ENCODE peak calls at places on chromosomes 3 and 15, in four cellular contexts. D is K562, Y is IMR-90, W is GM23248. N is an unnamed sample.

GRCh38 chr3:159882784-159883779 is 105.6 kb upstream of the IL12A start:
- DNase-seq in D (no peak), Y (peak), W (peak), N (no peak)

GRCh38 chr15:44775923-44776322 is 39.6 kb downstream of the TRIM69 start:
- DNase-seq in D (no peak), Y (no peak), W (peak), N (no peak)

GRCh38 chr3:100761951-100762350 is 52.7 kb downstream of the TFG start:
- DNase-seq in D (no peak), Y (no peak), W (no peak), N (no peak)

GRCh38 chr3:158773845-158774542 is 27.9 kb upstream of the MFSD1 start:
- DNase-seq in D (no peak), Y (peak), W (no peak), N (peak)

GRCh38 chr15:78075490-78076230 is 1.9 kb downstream of the TBC1D2B start:
- DNase-seq in D (no peak), Y (peak), W (peak), N (peak)

GRCh38 chr3:94115482-94115881 is 52.6 kb downstream of the NSUN3 start:
- DNase-seq in D (no peak), Y (peak), W (peak), N (no peak)

GRCh38 chr3:46893146-46893748 is 15.7 kb downstream of the PTH1R start:
- DNase-seq in D (no peak), Y (no peak), W (no peak), N (no peak)

GRCh38 chr15:77004189-77004588 is 9.3 kb downstream of the PSTPIP1 start:
- DNase-seq in D (no peak), Y (no peak), W (no peak), N (no peak)

GRCh38 chr15:20356444-20357138 is 185.0 kb downstream of the GOLGA6L6 start:
- DNase-seq in D (peak), Y (no peak), W (peak), N (peak)

GRCh38 chr3:108430540-108430939 is 79.9 kb downstream of the MYH15 start:
- DNase-seq in D (no peak), Y (no peak), W (no peak), N (no peak)

GRCh38 chr15:93478922-93479321 is 389.9 kb upstream of the RGMA start:
- DNase-seq in D (no peak), Y (no peak), W (no peak), N (no peak)

GRCh38 chr3:4351872-4352271 is 48.7 kb downstream of the SETMAR start:
- DNase-seq in D (no peak), Y (no peak), W (peak), N (no peak)

GRCh38 chr15:68994149-68994548 is 20.3 kb upstream of the NOX5 start:
- DNase-seq in D (no peak), Y (peak), W (peak), N (no peak)

GRCh38 chr3:118972974-118973373 is 61.7 kb downstream of the IGSF11 start:
- DNase-seq in D (no peak), Y (no peak), W (no peak), N (no peak)

GRCh38 chr3:119647177-119647576 is 13.2 kb downstream of the POPDC2 start:
- DNase-seq in D (no peak), Y (no peak), W (no peak), N (no peak)

GRCh38 chr3:9902372-9903237 is at the start of gene IL17RE:
- DNase-seq in D (peak), Y (no peak), W (no peak), N (no peak)

GRCh38 chr3:160869825-160870224 is 113.8 kb downstream of the PPM1L start:
- DNase-seq in D (no peak), Y (no peak), W (no peak), N (peak)

GRCh38 chr3:59081071-59081470 is 31.2 kb upstream of the CFAP20DC start:
- DNase-seq in D (no peak), Y (no peak), W (no peak), N (peak)

GRCh38 chr3:71523628-71524027 is 59.9 kb downstream of the FOXP1 start:
- DNase-seq in D (no peak), Y (no peak), W (no peak), N (no peak)

GRCh38 chr3:56101576-56101975 is 366.7 kb downstream of the ERC2 start:
- DNase-seq in D (no peak), Y (no peak), W (no peak), N (no peak)

GRCh38 chr3:102471491-102471890 is 36.7 kb downstream of the ZPLD1 start:
- DNase-seq in D (no peak), Y (no peak), W (no peak), N (no peak)

GRCh38 chr3:139339219-139339906 is 4.5 kb upstream of the MRPS22 start:
- DNase-seq in D (peak), Y (peak), W (peak), N (no peak)

GRCh38 chr3:151918253-151919029 is 45.0 kb downstream of the SUCNR1 start:
- DNase-seq in D (no peak), Y (peak), W (peak), N (peak)

GRCh38 chr3:2097641-2098191 is 950 bp upstream of the CNTN4 start:
- DNase-seq in D (no peak), Y (no peak), W (no peak), N (no peak)

GRCh38 chr15:47570451-47570850 is 146.9 kb upstream of the SEMA6D start:
- DNase-seq in D (no peak), Y (no peak), W (no peak), N (no peak)

GRCh38 chr15:97978408-97979130 is 18.1 kb downstream of the ARRDC4 start:
- DNase-seq in D (no peak), Y (no peak), W (peak), N (no peak)

DNA sequence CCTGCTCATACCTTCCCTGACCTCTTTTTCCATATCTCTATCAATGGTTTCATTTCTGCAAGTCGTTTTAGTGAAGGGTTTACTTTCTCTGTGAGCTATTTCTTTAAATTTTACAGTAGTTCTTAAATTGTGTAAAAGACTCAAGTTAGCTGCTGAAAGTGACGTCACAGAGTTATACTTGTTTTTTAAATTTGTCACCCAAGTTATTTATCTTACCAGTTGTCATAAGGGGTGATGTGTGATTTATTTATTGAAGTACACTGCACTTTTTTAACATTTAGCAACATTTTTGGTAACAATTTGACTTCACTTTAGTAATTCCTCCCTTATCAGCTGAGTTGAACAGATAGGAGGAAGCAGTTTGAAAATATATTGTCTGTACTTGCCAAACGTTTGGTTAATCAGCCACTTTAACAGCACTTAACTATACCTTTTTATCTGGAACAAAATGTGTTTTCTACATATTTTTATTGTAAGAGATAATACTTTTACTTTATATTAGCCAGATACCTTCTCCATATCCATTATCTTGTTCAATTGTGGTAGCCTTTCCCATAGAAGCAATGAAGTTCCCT is 3.8 kb downstream of the STT3B start:
- DNase-seq in D (no peak), Y (no peak), W (peak), N (no peak)
- H3K4me3 ChIP-seq in D (no peak), Y (no peak), W (peak), N (no peak)

GRCh38 chr15:91357527-91357926 is 257.5 kb downstream of the SV2B start:
- DNase-seq in D (no peak), Y (no peak), W (no peak), N (no peak)
- H3K4me2 ChIP-seq in D (no peak), Y (no peak), W (no peak), N (no peak)

GRCh38 chr3:51354766-51355615 is 30.1 kb upstream of the MANF start:
- DNase-seq in D (no peak), Y (no peak), W (no peak), N (no peak)
- H3K4me3 ChIP-seq in D (no peak), Y (no peak), W (no peak), N (no peak)

GRCh38 chr15:48630245-48630644 is 15.3 kb downstream of the FBN1 start:
- DNase-seq in D (no peak), Y (no peak), W (peak), N (no peak)

GRCh38 chr15:48634096-48634495 is 11.4 kb downstream of the FBN1 start:
- DNase-seq in D (no peak), Y (no peak), W (no peak), N (no peak)

GRCh38 chr15:48634934-48635333 is 10.6 kb downstream of the FBN1 start:
- DNase-seq in D (no peak), Y (peak), W (peak), N (no peak)

GRCh38 chr15:48631191-48631770 is 14.2 kb downstream of the FBN1 start:
- DNase-seq in D (no peak), Y (peak), W (peak), N (no peak)

GRCh38 chr15:48632651-48633050 is 12.9 kb downstream of the FBN1 start:
- DNase-seq in D (no peak), Y (no peak), W (peak), N (no peak)
- H3K4me2 ChIP-seq in D (no peak), Y (peak), W (peak), N (no peak)

GRCh38 chr3:51955893-51956770 is 951 bp downstream of the GPR62 start:
- DNase-seq in D (no peak), Y (no peak), W (peak), N (no peak)
- H3K4me3 ChIP-seq in D (no peak), Y (no peak), W (peak), N (peak)

GRCh38 chr3:129476586-129476985 is 36.6 kb downstream of the IFT122 start:
- DNase-seq in D (no peak), Y (no peak), W (no peak), N (no peak)
- H3K4me2 ChIP-seq in D (no peak), Y (no peak), W (no peak), N (no peak)

DNA sequence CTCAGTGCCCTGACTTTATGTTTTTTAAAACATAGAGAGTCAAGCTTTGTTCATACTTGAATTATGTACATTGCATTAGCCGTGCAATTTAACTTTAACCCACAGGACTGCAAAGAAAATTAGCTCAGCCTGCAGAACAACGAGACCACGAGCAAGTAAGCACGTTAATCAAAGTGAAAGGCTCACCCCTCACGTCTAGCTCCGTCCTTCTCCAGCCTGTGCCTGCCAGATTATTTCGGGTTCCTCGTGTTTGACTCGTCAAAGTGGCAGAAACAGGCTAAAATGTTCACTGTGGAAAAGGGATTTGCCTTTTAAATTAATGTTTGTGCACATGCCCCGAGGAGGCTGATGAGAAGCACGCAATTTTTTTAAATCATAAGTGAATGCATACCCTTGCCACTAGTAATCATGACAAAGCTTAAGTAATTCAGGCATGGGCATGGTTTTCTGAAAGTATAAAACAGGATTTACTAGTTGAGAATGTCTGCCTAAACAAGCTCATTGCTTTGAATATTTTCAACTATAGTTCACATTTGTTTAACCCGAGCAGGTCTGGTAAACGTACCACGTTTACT is 15.3 kb downstream of the ZBTB38 start:
- DNase-seq in D (no peak), Y (peak), W (peak), N (no peak)
- H3K4me3 ChIP-seq in D (no peak), Y (peak), W (peak), N (no peak)